ENCODE peak calls at places on chromosomes 5 and 9, in eight cellular contexts. A, Y, X, D, S, B, G and H are unnamed samples.

GRCh38 chr9:108150736-108151135 is 661.2 kb upstream of the KLF4 start:
- DNase-seq in A (no peak), Y (peak), X (peak), D (no peak), S (peak), B (peak), G (no peak), H (no peak)

GRCh38 chr5:44821164-44821563 is 12.4 kb downstream of the MRPS30 start:
- DNase-seq in A (no peak), Y (no peak), X (no peak), D (no peak), S (no peak), B (no peak), G (no peak), H (no peak)

GRCh38 chr9:70534058-70534457 is 119.6 kb upstream of the KLF9 start:
- DNase-seq in A (no peak), Y (no peak), X (peak), D (no peak), S (peak), B (peak), G (no peak), H (no peak)

GRCh38 chr5:36161317-36161716 is 9.4 kb downstream of the SKP2 start:
- DNase-seq in A (no peak), Y (no peak), X (no peak), D (no peak), S (no peak), B (no peak), G (no peak), H (no peak)

GRCh38 chr9:105620996-105621395 is 41.3 kb upstream of the TAL2 start:
- DNase-seq in A (no peak), Y (no peak), X (no peak), D (no peak), S (no peak), B (no peak), G (no peak), H (no peak)

GRCh38 chr9:38039907-38040682 is 28.9 kb downstream of the SHB start:
- DNase-seq in A (no peak), Y (no peak), X (no peak), D (no peak), S (no peak), B (no peak), G (no peak), H (no peak)

GRCh38 chr9:4748612-4749011 is 7.6 kb upstream of the AK3 start:
- DNase-seq in A (no peak), Y (no peak), X (peak), D (no peak), S (no peak), B (no peak), G (no peak), H (no peak)

GRCh38 chr9:98410185-98410697 is 154.8 kb upstream of the TBC1D2 start:
- DNase-seq in A (no peak), Y (peak), X (peak), D (peak), S (peak), B (peak), G (no peak), H (peak)

GRCh38 chr5:149762958-149763630 is 33.0 kb downstream of the PPARGC1B start:
- DNase-seq in A (no peak), Y (no peak), X (no peak), D (no peak), S (no peak), B (no peak), G (no peak), H (no peak)

GRCh38 chr9:107214381-107214780 is 68.7 kb upstream of the RAD23B start:
- DNase-seq in A (no peak), Y (no peak), X (peak), D (no peak), S (no peak), B (peak), G (no peak), H (no peak)

GRCh38 chr5:142884029-142884428 is 113.9 kb downstream of the ARHGAP26 start:
- DNase-seq in A (no peak), Y (no peak), X (no peak), D (no peak), S (no peak), B (no peak), G (no peak), H (no peak)

GRCh38 chr9:98310752-98311392 is 55.4 kb upstream of the TBC1D2 start:
- DNase-seq in A (no peak), Y (peak), X (no peak), D (no peak), S (peak), B (peak), G (no peak), H (no peak)

GRCh38 chr5:5271606-5272321 is 131.6 kb downstream of the ADAMTS16 start:
- DNase-seq in A (no peak), Y (no peak), X (peak), D (no peak), S (peak), B (peak), G (no peak), H (no peak)

GRCh38 chr5:89437450-89438435 is 554.8 kb upstream of the MEF2C start:
- DNase-seq in A (no peak), Y (no peak), X (no peak), D (no peak), S (peak), B (peak), G (no peak), H (no peak)

GRCh38 chr5:142977363-142978051 is 207.3 kb downstream of the ARHGAP26 start:
- DNase-seq in A (no peak), Y (peak), X (peak), D (no peak), S (peak), B (peak), G (no peak), H (no peak)

GRCh38 chr9:132798817-132799790 is 79.0 kb downstream of the AK8 start:
- DNase-seq in A (peak), Y (no peak), X (peak), D (peak), S (peak), B (no peak), G (no peak), H (no peak)

GRCh38 chr5:157290156-157290980 is 24.4 kb downstream of the CYFIP2 start:
- DNase-seq in A (no peak), Y (no peak), X (peak), D (no peak), S (peak), B (peak), G (no peak), H (no peak)

GRCh38 chr5:1516615-1517601 is 6.9 kb downstream of the LPCAT1 start:
- DNase-seq in A (peak), Y (no peak), X (peak), D (peak), S (peak), B (peak), G (peak), H (no peak)

GRCh38 chr9:89179535-89179919 is 909 bp upstream of the SHC3 start:
- DNase-seq in A (no peak), Y (peak), X (peak), D (no peak), S (peak), B (peak), G (no peak), H (no peak)

GRCh38 chr5:150431574-150431973 is 18.0 kb downstream of the RPS14 start:
- DNase-seq in A (no peak), Y (peak), X (no peak), D (no peak), S (no peak), B (no peak), G (no peak), H (no peak)

GRCh38 chr5:172707285-172708182 is 63.5 kb downstream of the DUSP1 start:
- DNase-seq in A (no peak), Y (peak), X (peak), D (peak), S (peak), B (peak), G (peak), H (no peak)

GRCh38 chr5:115626444-115626823 is 598 bp upstream of the TMED7 start:
- DNase-seq in A (no peak), Y (no peak), X (no peak), D (no peak), S (peak), B (peak), G (no peak), H (no peak)

GRCh38 chr5:159174511-159175168 is 34.7 kb downstream of the RNF145 start:
- DNase-seq in A (no peak), Y (no peak), X (no peak), D (no peak), S (peak), B (peak), G (no peak), H (no peak)